ENCODE peak calls at places on chromosomes 5 and 9, in eight cellular contexts. One of them, this sample, is unnamed.

GRCh38 chr5:35436441-35437057 is 181.1 kb upstream of the SPEF2 start:
- DNase-seq in neuronal stem cell: peak; percentile 20
- DNase-seq in right cardiac atrium: no peak
- DNase-seq in CD8-positive, alpha-beta T cell: no peak
- DNase-seq in psoas muscle: no peak
- DNase-seq in A549: peak; percentile 9
- DNase-seq in spleen: no peak
- DNase-seq in stomach: no peak
- DNase-seq in this sample: no peak

GRCh38 chr9:77426712-77427111 is 221.4 kb downstream of the GNA14 start:
- DNase-seq in stomach: no peak
- DNase-seq in neuronal stem cell: no peak
- DNase-seq in A549: no peak
- DNase-seq in CD8-positive, alpha-beta T cell: no peak
- DNase-seq in psoas muscle: no peak
- DNase-seq in spleen: no peak
- DNase-seq in right cardiac atrium: no peak
- DNase-seq in this sample: no peak

GRCh38 chr9:124486778-124487490 is 20.3 kb downstream of the NR5A1 start:
- DNase-seq in right cardiac atrium: no peak
- DNase-seq in A549: no peak
- DNase-seq in neuronal stem cell: no peak
- DNase-seq in stomach: no peak
- DNase-seq in spleen: no peak
- DNase-seq in psoas muscle: no peak
- DNase-seq in CD8-positive, alpha-beta T cell: no peak
- DNase-seq in this sample: no peak

GRCh38 chr5:39605966-39606591 is 181.3 kb upstream of the DAB2 start:
- DNase-seq in A549: peak; percentile 9
- DNase-seq in spleen: no peak
- DNase-seq in neuronal stem cell: no peak
- DNase-seq in CD8-positive, alpha-beta T cell: no peak
- DNase-seq in stomach: no peak
- DNase-seq in psoas muscle: no peak
- DNase-seq in right cardiac atrium: no peak
- DNase-seq in this sample: no peak

GRCh38 chr5:71748360-71748759 is 29.3 kb downstream of the CARTPT start:
- DNase-seq in A549: no peak
- DNase-seq in right cardiac atrium: peak; percentile 59
- DNase-seq in neuronal stem cell: no peak
- DNase-seq in psoas muscle: no peak
- DNase-seq in spleen: no peak
- DNase-seq in stomach: peak; percentile 97
- DNase-seq in CD8-positive, alpha-beta T cell: no peak
- DNase-seq in this sample: peak; percentile 91

GRCh38 chr9:114250235-114250568 is 72.7 kb upstream of the ORM1 start:
- DNase-seq in right cardiac atrium: peak; percentile 94
- DNase-seq in CD8-positive, alpha-beta T cell: no peak
- DNase-seq in spleen: no peak
- DNase-seq in A549: no peak
- DNase-seq in psoas muscle: peak; percentile 92
- DNase-seq in stomach: peak; percentile 86
- DNase-seq in neuronal stem cell: no peak
- DNase-seq in this sample: peak; percentile 84

GRCh38 chr5:134255418-134256150 is 29.7 kb upstream of the PPP2CA start:
- DNase-seq in right cardiac atrium: no peak
- DNase-seq in neuronal stem cell: no peak
- DNase-seq in spleen: no peak
- DNase-seq in stomach: no peak
- DNase-seq in A549: no peak
- DNase-seq in CD8-positive, alpha-beta T cell: no peak
- DNase-seq in psoas muscle: no peak
- DNase-seq in this sample: no peak

GRCh38 chr5:178319541-178320041 is 87.0 kb upstream of the PHYKPL start:
- DNase-seq in stomach: no peak
- DNase-seq in psoas muscle: peak; percentile 30
- DNase-seq in A549: no peak
- DNase-seq in CD8-positive, alpha-beta T cell: no peak
- DNase-seq in right cardiac atrium: no peak
- DNase-seq in neuronal stem cell: no peak
- DNase-seq in spleen: peak; percentile 70
- DNase-seq in this sample: peak; percentile 91

GRCh38 chr9:115591584-115591984 is 473.6 kb upstream of the TNC start:
- DNase-seq in stomach: peak; percentile 75
- DNase-seq in right cardiac atrium: peak; percentile 68
- DNase-seq in spleen: no peak
- DNase-seq in neuronal stem cell: peak; percentile 69
- DNase-seq in CD8-positive, alpha-beta T cell: no peak
- DNase-seq in psoas muscle: peak; percentile 71
- DNase-seq in A549: peak; percentile 83
- DNase-seq in this sample: peak; percentile 62

DNA sequence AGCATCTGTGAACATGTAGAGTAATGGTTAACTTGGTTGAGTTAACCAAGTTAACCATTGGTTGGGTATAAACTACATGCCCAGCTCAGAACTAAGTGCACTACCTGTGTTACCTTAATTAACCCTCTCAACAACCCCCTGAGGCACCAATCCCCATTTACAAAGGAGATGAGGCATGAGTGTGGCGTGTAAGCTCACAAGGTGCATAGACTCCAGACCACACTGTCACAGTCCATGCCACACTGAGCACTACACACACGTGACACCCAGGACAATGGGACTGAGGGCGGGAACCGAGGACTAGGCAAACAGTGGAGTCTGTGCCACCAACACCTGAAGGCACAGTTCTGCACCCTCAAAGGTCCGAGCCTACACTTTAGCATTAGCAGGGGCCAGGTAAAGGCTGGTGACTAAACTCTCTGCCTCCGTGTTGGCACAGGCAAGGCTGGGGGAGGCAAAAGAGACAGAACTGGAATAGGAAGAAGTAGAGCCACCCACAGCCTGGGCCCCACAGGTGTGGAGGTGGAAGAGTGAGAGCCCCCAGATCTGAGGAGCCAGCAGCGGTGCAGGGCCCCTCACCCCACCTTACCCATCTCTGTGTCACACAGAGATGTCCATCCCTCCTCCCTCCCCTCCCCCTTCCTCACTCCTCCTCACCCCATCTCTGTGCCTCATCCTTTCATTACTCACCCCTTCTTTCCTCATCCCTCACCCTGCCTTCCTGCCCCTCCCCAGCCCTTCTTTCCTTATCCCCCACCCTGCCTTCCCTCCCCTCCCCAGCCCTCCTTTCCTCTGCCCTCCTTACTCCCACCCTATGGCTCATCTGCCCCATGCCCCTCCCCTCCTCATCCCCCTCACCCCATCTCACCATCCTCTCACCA is 2.1 kb upstream of the DNAJB5 start:
- DNase-seq in neuronal stem cell: no peak
- DNase-seq in stomach: no peak
- DNase-seq in psoas muscle: no peak
- DNase-seq in right cardiac atrium: peak; percentile 52
- DNase-seq in A549: no peak
- DNase-seq in CD8-positive, alpha-beta T cell: no peak
- DNase-seq in spleen: peak; percentile 74
- DNase-seq in this sample: no peak
- H3K4me1 ChIP-seq in neuronal stem cell: peaks cover 34% of the 10 kb centered on the region
- H3K4me1 ChIP-seq in stomach: peaks cover 36% of the 10 kb centered on the region
- H3K4me1 ChIP-seq in psoas muscle: peaks cover 10% of the 10 kb centered on the region
- H3K4me1 ChIP-seq in right cardiac atrium: peaks cover 11% of the 10 kb centered on the region
- H3K4me1 ChIP-seq in A549: peaks cover 24% of the 10 kb centered on the region
- H3K4me1 ChIP-seq in CD8-positive, alpha-beta T cell: peaks cover 61% of the 10 kb centered on the region
- H3K4me1 ChIP-seq in spleen: peaks cover 22% of the 10 kb centered on the region
- H3K4me1 ChIP-seq in this sample: peaks cover 25% of the 10 kb centered on the region

GRCh38 chr5:133052317-133053175 is 733 bp downstream of the HSPA4 start:
- DNase-seq in spleen: peak; percentile 94
- DNase-seq in CD8-positive, alpha-beta T cell: peak; percentile 6
- DNase-seq in psoas muscle: peak; percentile 72
- DNase-seq in right cardiac atrium: peak; percentile 86
- DNase-seq in stomach: peak; percentile 66
- DNase-seq in A549: peak; percentile 65
- DNase-seq in neuronal stem cell: no peak
- DNase-seq in this sample: peak; percentile 59

GRCh38 chr5:133051547-133052316 is at the start of gene HSPA4:
- DNase-seq in right cardiac atrium: peak; percentile 98
- DNase-seq in neuronal stem cell: peak; percentile 99
- DNase-seq in A549: peak; percentile 97
- DNase-seq in stomach: peak; percentile 99
- DNase-seq in psoas muscle: peak; percentile 98
- DNase-seq in spleen: peak; percentile 98
- DNase-seq in CD8-positive, alpha-beta T cell: peak; percentile 93
- DNase-seq in this sample: peak; percentile 98

GRCh38 chr5:133053463-133053862 is 1.6 kb downstream of the HSPA4 start:
- DNase-seq in spleen: no peak
- DNase-seq in right cardiac atrium: no peak
- DNase-seq in A549: no peak
- DNase-seq in CD8-positive, alpha-beta T cell: no peak
- DNase-seq in psoas muscle: no peak
- DNase-seq in neuronal stem cell: no peak
- DNase-seq in stomach: no peak
- DNase-seq in this sample: no peak

GRCh38 chr5:133056891-133057290 is 5.1 kb downstream of the HSPA4 start:
- DNase-seq in neuronal stem cell: no peak
- DNase-seq in stomach: no peak
- DNase-seq in right cardiac atrium: no peak
- DNase-seq in CD8-positive, alpha-beta T cell: no peak
- DNase-seq in A549: no peak
- DNase-seq in psoas muscle: no peak
- DNase-seq in spleen: no peak
- DNase-seq in this sample: no peak

DNA sequence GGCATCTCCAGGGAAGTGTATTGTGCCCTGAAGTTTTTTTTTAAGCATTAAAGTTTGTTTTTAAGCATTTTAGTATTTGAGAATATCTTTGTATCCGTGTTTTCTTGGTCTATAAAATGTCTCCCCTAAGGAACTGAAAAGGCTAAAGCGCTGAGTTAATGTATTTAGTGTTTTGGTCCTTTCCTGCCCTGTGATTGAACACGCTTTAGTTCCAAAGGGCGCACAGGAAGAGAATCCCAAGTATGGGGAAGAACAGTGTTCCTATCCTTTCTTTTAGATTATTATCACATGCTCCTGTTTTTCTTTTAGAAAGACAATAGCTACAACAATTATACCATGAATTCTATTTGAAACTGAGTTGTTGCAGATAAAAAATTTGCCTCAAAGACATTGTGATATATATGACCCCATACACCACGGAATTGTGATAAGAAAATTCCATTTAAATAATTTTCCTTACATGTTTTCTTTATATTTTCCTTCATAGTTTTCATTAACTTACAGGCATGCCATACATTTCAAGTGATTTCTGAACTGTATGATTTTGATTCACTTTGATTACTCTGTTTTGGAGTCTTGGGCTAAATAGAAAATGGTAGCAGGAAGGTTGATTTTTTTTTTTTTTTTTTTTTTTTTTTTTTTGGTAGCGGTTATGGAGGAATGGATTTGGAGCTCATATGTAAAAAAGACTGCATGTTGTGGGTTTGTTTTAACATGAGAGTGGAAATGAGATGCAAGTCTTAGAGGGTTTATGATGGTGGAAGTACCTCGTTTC is 3.1 kb downstream of the HSPA4 start:
- DNase-seq in A549: no peak
- DNase-seq in CD8-positive, alpha-beta T cell: no peak
- DNase-seq in stomach: no peak
- DNase-seq in neuronal stem cell: no peak
- DNase-seq in spleen: no peak
- DNase-seq in right cardiac atrium: no peak
- DNase-seq in psoas muscle: no peak
- DNase-seq in this sample: no peak
- H3K4me1 ChIP-seq in A549: peaks cover 49% of the 10 kb centered on the region
- H3K4me1 ChIP-seq in CD8-positive, alpha-beta T cell: peaks cover 68% of the 10 kb centered on the region
- H3K4me1 ChIP-seq in stomach: peaks cover 33% of the 10 kb centered on the region
- H3K4me1 ChIP-seq in neuronal stem cell: no peaks in the 10 kb centered on the region
- H3K4me1 ChIP-seq in spleen: peaks cover 38% of the 10 kb centered on the region
- H3K4me1 ChIP-seq in right cardiac atrium: peaks cover 7% of the 10 kb centered on the region
- H3K4me1 ChIP-seq in psoas muscle: peaks cover 52% of the 10 kb centered on the region
- H3K4me1 ChIP-seq in this sample: peaks cover 27% of the 10 kb centered on the region

GRCh38 chr5:77210091-77211012 is at the start of gene PDE8B:
- DNase-seq in right cardiac atrium: peak; percentile 76
- DNase-seq in neuronal stem cell: no peak
- DNase-seq in stomach: no peak
- DNase-seq in spleen: peak; percentile 71
- DNase-seq in CD8-positive, alpha-beta T cell: no peak
- DNase-seq in A549: peak; percentile 30
- DNase-seq in psoas muscle: no peak
- DNase-seq in this sample: peak; percentile 62

GRCh38 chr5:77214151-77214550 is 3.7 kb downstream of the PDE8B start:
- DNase-seq in neuronal stem cell: no peak
- DNase-seq in spleen: no peak
- DNase-seq in psoas muscle: no peak
- DNase-seq in CD8-positive, alpha-beta T cell: no peak
- DNase-seq in A549: no peak
- DNase-seq in right cardiac atrium: no peak
- DNase-seq in stomach: no peak
- DNase-seq in this sample: no peak

GRCh38 chr5:77211691-77212047 is 1.2 kb downstream of the PDE8B start:
- DNase-seq in neuronal stem cell: no peak
- DNase-seq in stomach: no peak
- DNase-seq in right cardiac atrium: no peak
- DNase-seq in psoas muscle: no peak
- DNase-seq in spleen: no peak
- DNase-seq in A549: no peak
- DNase-seq in CD8-positive, alpha-beta T cell: no peak
- DNase-seq in this sample: no peak

GRCh38 chr5:77211013-77211690 is 672 bp downstream of the PDE8B start:
- DNase-seq in A549: no peak
- DNase-seq in right cardiac atrium: peak; percentile 48
- DNase-seq in psoas muscle: no peak
- DNase-seq in spleen: no peak
- DNase-seq in stomach: no peak
- DNase-seq in CD8-positive, alpha-beta T cell: no peak
- DNase-seq in neuronal stem cell: no peak
- DNase-seq in this sample: peak; percentile 78

GRCh38 chr5:77213601-77214000 is 3.1 kb downstream of the PDE8B start:
- DNase-seq in right cardiac atrium: no peak
- DNase-seq in neuronal stem cell: no peak
- DNase-seq in spleen: no peak
- DNase-seq in A549: no peak
- DNase-seq in psoas muscle: no peak
- DNase-seq in CD8-positive, alpha-beta T cell: no peak
- DNase-seq in stomach: no peak
- DNase-seq in this sample: no peak
- H3K4me1 ChIP-seq in right cardiac atrium: no peaks in the 10 kb centered on the region
- H3K4me1 ChIP-seq in neuronal stem cell: no peaks in the 10 kb centered on the region
- H3K4me1 ChIP-seq in spleen: peaks cover 3% of the 10 kb centered on the region
- H3K4me1 ChIP-seq in A549: peaks cover 15% of the 10 kb centered on the region
- H3K4me1 ChIP-seq in psoas muscle: no peaks in the 10 kb centered on the region
- H3K4me1 ChIP-seq in CD8-positive, alpha-beta T cell: peaks cover 8% of the 10 kb centered on the region
- H3K4me1 ChIP-seq in stomach: peaks cover 11% of the 10 kb centered on the region
- H3K4me1 ChIP-seq in this sample: peaks cover 48% of the 10 kb centered on the region

DNA sequence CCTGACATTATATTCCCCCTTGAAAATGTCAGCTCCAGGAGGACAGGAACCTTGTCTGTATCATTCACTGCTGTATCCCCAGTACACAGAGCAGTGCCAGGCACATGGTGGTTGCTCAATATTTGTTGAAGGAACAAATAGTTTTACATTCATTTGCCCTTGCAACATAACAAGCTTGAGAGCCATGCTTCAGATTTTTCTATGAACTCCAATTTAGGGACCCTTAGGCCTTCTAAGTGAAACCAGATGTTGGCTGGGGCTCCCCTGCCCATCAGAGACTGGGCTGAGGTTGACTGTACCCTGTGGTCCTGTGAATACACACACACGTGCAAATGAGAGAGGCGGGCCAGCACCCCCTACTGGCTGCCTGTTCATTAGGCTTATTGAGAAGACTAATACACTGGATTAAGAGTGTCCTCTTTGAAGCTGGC is 214.9 kb upstream of the WWC1 start:
- DNase-seq in stomach: no peak
- DNase-seq in spleen: no peak
- DNase-seq in right cardiac atrium: peak; percentile 49
- DNase-seq in CD8-positive, alpha-beta T cell: no peak
- DNase-seq in psoas muscle: peak; percentile 56
- DNase-seq in A549: no peak
- DNase-seq in neuronal stem cell: no peak
- DNase-seq in this sample: peak; percentile 7
- H3K4me1 ChIP-seq in stomach: no peaks in the 10 kb centered on the region
- H3K4me1 ChIP-seq in spleen: no peaks in the 10 kb centered on the region
- H3K4me1 ChIP-seq in right cardiac atrium: no peaks in the 10 kb centered on the region
- H3K4me1 ChIP-seq in CD8-positive, alpha-beta T cell: no peaks in the 10 kb centered on the region
- H3K4me1 ChIP-seq in psoas muscle: no peaks in the 10 kb centered on the region
- H3K4me1 ChIP-seq in A549: no peaks in the 10 kb centered on the region
- H3K4me1 ChIP-seq in neuronal stem cell: peaks cover 2% of the 10 kb centered on the region
- H3K4me1 ChIP-seq in this sample: no peaks in the 10 kb centered on the region